ENCODE peak calls at places on chromosomes 16 and 17, in ten cellular contexts. One of them, this sample, is unnamed.

GRCh38 chr16:77402672-77403071 is 32.2 kb downstream of the ADAMTS18 start:
- DNase-seq in prostate gland: no peak
- DNase-seq in A549: no peak
- DNase-seq in stomach: no peak
- DNase-seq in esophagus squamous epithelium: no peak
- DNase-seq in heart left ventricle: no peak
- DNase-seq in ovary: no peak
- DNase-seq in gastrocnemius medialis: no peak
- DNase-seq in lower leg skin: no peak
- DNase-seq in sigmoid colon: no peak
- DNase-seq in this sample: no peak

GRCh38 chr17:19727466-19728113 is 11.2 kb upstream of the SLC47A2 start:
- DNase-seq in prostate gland: peak
- DNase-seq in A549: no peak
- DNase-seq in stomach: no peak
- DNase-seq in esophagus squamous epithelium: no peak
- DNase-seq in heart left ventricle: peak
- DNase-seq in ovary: peak
- DNase-seq in gastrocnemius medialis: peak
- DNase-seq in lower leg skin: peak
- DNase-seq in sigmoid colon: peak
- DNase-seq in this sample: peak

GRCh38 chr17:39628655-39629493 is 2.1 kb downstream of the PPP1R1B start:
- DNase-seq in prostate gland: peak
- DNase-seq in A549: no peak
- DNase-seq in stomach: peak
- DNase-seq in esophagus squamous epithelium: no peak
- DNase-seq in heart left ventricle: no peak
- DNase-seq in ovary: no peak
- DNase-seq in gastrocnemius medialis: no peak
- DNase-seq in lower leg skin: no peak
- DNase-seq in sigmoid colon: no peak
- DNase-seq in this sample: peak

GRCh38 chr17:19744492-19744891 is 3.6 kb downstream of the ALDH3A1 start:
- DNase-seq in prostate gland: no peak
- DNase-seq in A549: no peak
- DNase-seq in stomach: no peak
- DNase-seq in esophagus squamous epithelium: no peak
- DNase-seq in heart left ventricle: no peak
- DNase-seq in ovary: peak
- DNase-seq in gastrocnemius medialis: no peak
- DNase-seq in lower leg skin: no peak
- DNase-seq in sigmoid colon: no peak
- DNase-seq in this sample: no peak

GRCh38 chr17:66441012-66441703 is 138.7 kb downstream of the PRKCA start:
- DNase-seq in prostate gland: no peak
- DNase-seq in A549: no peak
- DNase-seq in stomach: no peak
- DNase-seq in esophagus squamous epithelium: no peak
- DNase-seq in heart left ventricle: no peak
- DNase-seq in ovary: no peak
- DNase-seq in gastrocnemius medialis: no peak
- DNase-seq in lower leg skin: no peak
- DNase-seq in sigmoid colon: no peak
- DNase-seq in this sample: no peak

GRCh38 chr17:5226940-5227878 is 7.5 kb downstream of the SCIMP start:
- DNase-seq in prostate gland: no peak
- DNase-seq in A549: no peak
- DNase-seq in stomach: no peak
- DNase-seq in esophagus squamous epithelium: no peak
- DNase-seq in heart left ventricle: no peak
- DNase-seq in ovary: no peak
- DNase-seq in gastrocnemius medialis: no peak
- DNase-seq in lower leg skin: no peak
- DNase-seq in sigmoid colon: no peak
- DNase-seq in this sample: no peak

GRCh38 chr16:77570574-77570973 is 135.7 kb upstream of the ADAMTS18 start:
- DNase-seq in prostate gland: no peak
- DNase-seq in A549: no peak
- DNase-seq in stomach: no peak
- DNase-seq in esophagus squamous epithelium: no peak
- DNase-seq in heart left ventricle: no peak
- DNase-seq in ovary: no peak
- DNase-seq in gastrocnemius medialis: no peak
- DNase-seq in lower leg skin: no peak
- DNase-seq in sigmoid colon: no peak
- DNase-seq in this sample: no peak

GRCh38 chr17:7862692-7863437 is 5.1 kb downstream of the CYB5D1 start:
- DNase-seq in prostate gland: peak
- DNase-seq in A549: peak
- DNase-seq in stomach: no peak
- DNase-seq in esophagus squamous epithelium: no peak
- DNase-seq in heart left ventricle: no peak
- DNase-seq in ovary: peak
- DNase-seq in gastrocnemius medialis: no peak
- DNase-seq in lower leg skin: peak
- DNase-seq in sigmoid colon: peak
- DNase-seq in this sample: peak

GRCh38 chr17:81508639-81509047 is 4.0 kb downstream of the ACTG1 start:
- DNase-seq in prostate gland: no peak
- DNase-seq in A549: no peak
- DNase-seq in stomach: no peak
- DNase-seq in esophagus squamous epithelium: no peak
- DNase-seq in heart left ventricle: no peak
- DNase-seq in ovary: no peak
- DNase-seq in gastrocnemius medialis: no peak
- DNase-seq in lower leg skin: no peak
- DNase-seq in sigmoid colon: peak
- DNase-seq in this sample: no peak

GRCh38 chr16:3548445-3548844 is 28.8 kb downstream of the NLRC3 start:
- DNase-seq in prostate gland: no peak
- DNase-seq in A549: no peak
- DNase-seq in stomach: no peak
- DNase-seq in esophagus squamous epithelium: no peak
- DNase-seq in heart left ventricle: no peak
- DNase-seq in ovary: no peak
- DNase-seq in gastrocnemius medialis: no peak
- DNase-seq in lower leg skin: no peak
- DNase-seq in sigmoid colon: no peak
- DNase-seq in this sample: no peak

DNA sequence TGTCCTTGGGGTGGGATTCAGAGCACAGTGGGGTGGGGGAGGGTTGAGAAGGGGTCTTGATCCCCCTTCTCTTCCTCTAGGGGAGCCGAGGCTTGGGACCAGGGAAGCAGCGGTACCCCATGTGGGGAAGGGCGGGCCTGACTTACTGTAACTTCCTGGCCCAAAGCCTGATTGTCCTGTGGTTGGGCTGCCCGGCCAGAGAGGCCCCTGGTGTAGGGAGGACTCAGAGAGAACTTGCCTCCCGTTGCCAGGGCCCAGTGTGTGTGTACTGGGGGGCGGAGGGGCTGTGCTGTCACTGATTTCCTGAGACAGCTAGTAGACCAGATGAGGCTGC is 16.8 kb downstream of the SOCS3 start:
- DNase-seq in prostate gland: no peak
- DNase-seq in A549: peak
- DNase-seq in stomach: peak
- DNase-seq in esophagus squamous epithelium: no peak
- DNase-seq in heart left ventricle: peak
- DNase-seq in ovary: peak
- DNase-seq in gastrocnemius medialis: peak
- DNase-seq in lower leg skin: peak
- DNase-seq in sigmoid colon: peak
- DNase-seq in this sample: peak
- TF ChIP-seq POLR2A in prostate gland: no peak
- TF ChIP-seq POLR2A in A549: no peak
- TF ChIP-seq POLR2A in stomach: no peak
- TF ChIP-seq POLR2A in esophagus squamous epithelium: no peak
- TF ChIP-seq POLR2A in heart left ventricle: no peak
- TF ChIP-seq POLR2A in ovary: no peak
- TF ChIP-seq POLR2A in gastrocnemius medialis: no peak
- TF ChIP-seq POLR2A in lower leg skin: no peak
- TF ChIP-seq POLR2A in sigmoid colon: no peak
- TF ChIP-seq POLR2A in this sample: no peak

DNA sequence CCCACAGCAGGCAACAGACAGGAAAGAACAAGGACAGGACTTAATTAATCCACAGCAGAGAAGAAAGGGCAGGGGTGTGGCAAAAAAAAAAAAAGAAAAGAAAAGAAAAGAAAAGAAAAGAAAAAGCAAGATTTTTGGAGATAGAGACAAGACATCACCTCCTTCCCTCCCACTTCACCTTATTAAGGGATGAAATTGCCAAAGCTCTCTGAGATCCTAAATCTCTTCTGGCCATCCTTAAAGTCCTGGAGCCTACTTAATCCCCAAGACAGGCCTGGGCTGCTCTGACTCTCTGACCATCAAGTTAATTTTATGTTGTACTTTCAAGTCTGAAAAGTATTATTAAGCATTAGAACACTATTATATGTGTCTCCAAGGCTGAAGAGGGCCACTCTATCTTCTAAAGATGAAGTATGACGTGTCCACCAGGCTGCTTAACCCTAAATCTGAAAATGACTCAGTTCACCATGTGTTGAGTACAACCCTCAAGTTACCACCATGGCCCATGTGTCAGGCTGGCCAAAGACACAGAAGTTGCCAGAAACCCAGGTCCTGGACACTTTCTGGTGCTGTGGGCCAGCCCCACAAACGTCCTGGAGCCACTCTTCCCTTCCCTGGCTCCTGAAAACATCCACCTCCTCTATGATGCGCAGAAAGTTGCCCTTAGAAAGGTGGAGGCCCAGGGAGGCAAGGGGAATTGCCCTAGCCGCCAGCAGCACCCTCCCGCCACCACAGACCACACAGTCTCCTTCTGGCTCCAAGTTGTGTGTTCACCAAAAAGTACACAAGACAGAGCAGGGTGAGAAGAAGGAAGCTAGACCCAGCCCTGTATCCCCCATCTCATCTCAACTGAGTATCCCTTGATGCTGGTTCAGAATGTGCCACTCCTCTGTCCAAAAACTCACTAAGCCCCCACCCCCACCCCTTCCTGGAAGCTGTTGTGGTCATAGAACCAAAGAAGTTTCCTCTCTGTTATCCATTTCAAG is 2.7 kb downstream of the SOCS1 start:
- DNase-seq in prostate gland: no peak
- DNase-seq in A549: no peak
- DNase-seq in stomach: no peak
- DNase-seq in esophagus squamous epithelium: no peak
- DNase-seq in heart left ventricle: no peak
- DNase-seq in ovary: no peak
- DNase-seq in gastrocnemius medialis: no peak
- DNase-seq in lower leg skin: no peak
- DNase-seq in sigmoid colon: no peak
- DNase-seq in this sample: no peak
- TF ChIP-seq POLR2A in prostate gland: no peak
- TF ChIP-seq POLR2A in A549: no peak
- TF ChIP-seq POLR2A in stomach: no peak
- TF ChIP-seq POLR2A in esophagus squamous epithelium: no peak
- TF ChIP-seq POLR2A in heart left ventricle: no peak
- TF ChIP-seq POLR2A in ovary: no peak
- TF ChIP-seq POLR2A in gastrocnemius medialis: no peak
- TF ChIP-seq POLR2A in lower leg skin: no peak
- TF ChIP-seq POLR2A in sigmoid colon: no peak
- TF ChIP-seq POLR2A in this sample: no peak

GRCh38 chr17:21389352-21389751 is 13.2 kb downstream of the KCNJ12 start:
- DNase-seq in prostate gland: no peak
- DNase-seq in A549: no peak
- DNase-seq in stomach: no peak
- DNase-seq in esophagus squamous epithelium: no peak
- DNase-seq in heart left ventricle: no peak
- DNase-seq in ovary: no peak
- DNase-seq in gastrocnemius medialis: no peak
- DNase-seq in lower leg skin: no peak
- DNase-seq in sigmoid colon: no peak
- DNase-seq in this sample: no peak

GRCh38 chr17:21388066-21388465 is 11.9 kb downstream of the KCNJ12 start:
- DNase-seq in prostate gland: no peak
- DNase-seq in A549: no peak
- DNase-seq in stomach: no peak
- DNase-seq in esophagus squamous epithelium: no peak
- DNase-seq in heart left ventricle: peak
- DNase-seq in ovary: no peak
- DNase-seq in gastrocnemius medialis: no peak
- DNase-seq in lower leg skin: no peak
- DNase-seq in sigmoid colon: no peak
- DNase-seq in this sample: no peak

GRCh38 chr17:21387616-21388015 is 11.5 kb downstream of the KCNJ12 start:
- DNase-seq in prostate gland: no peak
- DNase-seq in A549: no peak
- DNase-seq in stomach: no peak
- DNase-seq in esophagus squamous epithelium: no peak
- DNase-seq in heart left ventricle: no peak
- DNase-seq in ovary: no peak
- DNase-seq in gastrocnemius medialis: no peak
- DNase-seq in lower leg skin: no peak
- DNase-seq in sigmoid colon: no peak
- DNase-seq in this sample: no peak

GRCh38 chr17:21390294-21390693 is 14.1 kb downstream of the KCNJ12 start:
- DNase-seq in prostate gland: no peak
- DNase-seq in A549: no peak
- DNase-seq in stomach: no peak
- DNase-seq in esophagus squamous epithelium: no peak
- DNase-seq in heart left ventricle: no peak
- DNase-seq in ovary: no peak
- DNase-seq in gastrocnemius medialis: no peak
- DNase-seq in lower leg skin: no peak
- DNase-seq in sigmoid colon: no peak
- DNase-seq in this sample: no peak

DNA sequence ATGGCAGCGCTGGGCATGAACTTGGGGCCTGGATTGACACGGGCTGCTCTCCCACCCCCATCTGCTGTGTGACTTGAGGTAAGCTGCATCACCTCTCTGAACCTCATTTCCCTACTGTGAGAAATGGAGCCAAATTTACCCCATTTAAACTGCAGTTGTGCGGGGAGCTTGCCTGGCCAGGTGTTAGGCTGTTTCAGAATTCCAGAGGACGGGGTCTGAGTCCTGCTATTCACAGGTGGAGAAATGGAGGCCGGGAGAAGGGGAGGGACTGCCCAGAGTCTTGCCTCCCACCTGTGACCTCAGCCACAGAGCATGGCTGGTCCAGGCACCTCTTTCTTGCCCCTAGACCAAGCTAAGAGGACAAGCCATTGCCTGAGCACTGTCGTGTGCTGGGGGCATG is 12.8 kb downstream of the KCNJ12 start:
- DNase-seq in prostate gland: no peak
- DNase-seq in A549: no peak
- DNase-seq in stomach: no peak
- DNase-seq in esophagus squamous epithelium: no peak
- DNase-seq in heart left ventricle: no peak
- DNase-seq in ovary: no peak
- DNase-seq in gastrocnemius medialis: no peak
- DNase-seq in lower leg skin: no peak
- DNase-seq in sigmoid colon: no peak
- DNase-seq in this sample: no peak
- TF ChIP-seq POLR2A in prostate gland: no peak
- TF ChIP-seq POLR2A in A549: no peak
- TF ChIP-seq POLR2A in stomach: no peak
- TF ChIP-seq POLR2A in esophagus squamous epithelium: no peak
- TF ChIP-seq POLR2A in heart left ventricle: no peak
- TF ChIP-seq POLR2A in ovary: no peak
- TF ChIP-seq POLR2A in gastrocnemius medialis: no peak
- TF ChIP-seq POLR2A in lower leg skin: no peak
- TF ChIP-seq POLR2A in sigmoid colon: no peak
- TF ChIP-seq POLR2A in this sample: no peak

GRCh38 chr17:694239-694638 is 20.4 kb downstream of the VPS53 start:
- DNase-seq in prostate gland: no peak
- DNase-seq in A549: peak
- DNase-seq in stomach: no peak
- DNase-seq in esophagus squamous epithelium: no peak
- DNase-seq in heart left ventricle: no peak
- DNase-seq in ovary: no peak
- DNase-seq in gastrocnemius medialis: no peak
- DNase-seq in lower leg skin: no peak
- DNase-seq in sigmoid colon: no peak
- DNase-seq in this sample: no peak
- TF ChIP-seq POLR2A in prostate gland: no peak
- TF ChIP-seq POLR2A in A549: no peak
- TF ChIP-seq POLR2A in stomach: no peak
- TF ChIP-seq POLR2A in esophagus squamous epithelium: no peak
- TF ChIP-seq POLR2A in heart left ventricle: no peak
- TF ChIP-seq POLR2A in ovary: no peak
- TF ChIP-seq POLR2A in gastrocnemius medialis: no peak
- TF ChIP-seq POLR2A in lower leg skin: no peak
- TF ChIP-seq POLR2A in sigmoid colon: no peak
- TF ChIP-seq POLR2A in this sample: no peak